ENCODE peak calls at places on chromosomes 12 and 14, in seven cellular contexts. O, G, K, M, X, F and V are unnamed samples.

GRCh38 chr14:73231874-73232851 is 5.1 kb upstream of the PAPLN start:
- DNase-seq in X (peak; percentile 53), O (no peak), K (no peak), F (no peak), G (no peak), M (no peak), V (no peak)

GRCh38 chr12:89075890-89076591 is 276.3 kb downstream of the DUSP6 start:
- DNase-seq in K (no peak), F (no peak), X (no peak), M (no peak), O (no peak), G (no peak), V (no peak)

GRCh38 chr12:7935773-7936581 is at the start of gene SLC2A3:
- DNase-seq in F (peak; percentile 80), K (peak; percentile 50), M (peak; percentile 44), X (peak; percentile 8), G (peak; percentile 57), O (peak; percentile 19), V (no peak)

GRCh38 chr14:81594012-81594411 is 60.4 kb upstream of the SEL1L start:
- DNase-seq in F (peak; percentile 77), M (no peak), K (peak; percentile 33), X (no peak), G (no peak), O (peak; percentile 92), V (peak; percentile 43)

GRCh38 chr14:31172084-31172483 is 35.5 kb downstream of the HECTD1 start:
- DNase-seq in G (no peak), M (no peak), K (no peak), O (no peak), F (no peak), X (no peak), V (no peak)

GRCh38 chr12:72540811-72541210 is 268.6 kb downstream of the TRHDE start:
- DNase-seq in O (no peak), G (no peak), M (no peak), K (no peak), X (no peak), F (no peak), V (no peak)

GRCh38 chr12:3662516-3662915 is 90.4 kb downstream of the CRACR2A start:
- DNase-seq in O (no peak), G (no peak), X (no peak), K (no peak), M (no peak), F (no peak), V (no peak)

GRCh38 chr14:38838049-38838978 is 264.7 kb downstream of the SEC23A start:
- DNase-seq in F (no peak), K (no peak), G (no peak), O (no peak), M (no peak), X (no peak), V (no peak)

GRCh38 chr12:93177208-93178153 is 200.2 kb upstream of the NUDT4 start:
- DNase-seq in X (no peak), K (no peak), G (no peak), O (no peak), F (no peak), M (no peak), V (no peak)

GRCh38 chr12:34396861-34397590 is 374.7 kb downstream of the ALG10 start:
- DNase-seq in K (peak; percentile 20), F (no peak), O (peak; percentile 2), G (no peak), X (peak; percentile 3), M (no peak), V (peak; percentile 7)

GRCh38 chr14:25570483-25570882 is 520.5 kb upstream of the STXBP6 start:
- DNase-seq in G (no peak), K (no peak), F (no peak), M (no peak), O (peak; percentile 18), X (no peak), V (no peak)

GRCh38 chr12:68435816-68436215 is 103.7 kb upstream of the MDM1 start:
- DNase-seq in M (no peak), X (no peak), F (no peak), G (no peak), O (no peak), K (no peak), V (no peak)

GRCh38 chr14:56874375-56874774 is 64.1 kb upstream of the OTX2 start:
- DNase-seq in F (no peak), O (peak; percentile 66), M (no peak), G (no peak), X (peak; percentile 19), K (no peak), V (no peak)